ENCODE peak calls at places on chromosomes 12 and 14, in five cellular contexts. One of them, this sample, is unnamed.

GRCh38 chr12:75756771-75757170 is 245.4 kb upstream of the KRR1 start:
- DNase-seq in HepG2: no peak
- DNase-seq in HEK293T: no peak
- DNase-seq in NT2/D1: no peak
- DNase-seq in H1: no peak
- DNase-seq in this sample: no peak

GRCh38 chr14:60064491-60065072 is 27.1 kb upstream of the PCNX4 start:
- DNase-seq in HepG2: peak
- DNase-seq in HEK293T: peak
- DNase-seq in NT2/D1: no peak
- DNase-seq in H1: no peak
- DNase-seq in this sample: peak

GRCh38 chr12:45730116-45730841 is 773 bp downstream of the ARID2 start:
- DNase-seq in HepG2: no peak
- DNase-seq in HEK293T: peak
- DNase-seq in NT2/D1: no peak
- DNase-seq in H1: peak
- DNase-seq in this sample: no peak

GRCh38 chr14:64688028-64688427 is 16.2 kb upstream of the PLEKHG3 start:
- DNase-seq in HepG2: no peak
- DNase-seq in HEK293T: no peak
- DNase-seq in NT2/D1: no peak
- DNase-seq in H1: no peak
- DNase-seq in this sample: no peak

GRCh38 chr12:24057920-24058476 is 108.5 kb upstream of the SOX5 start:
- DNase-seq in HepG2: no peak
- DNase-seq in HEK293T: no peak
- DNase-seq in NT2/D1: no peak
- DNase-seq in H1: no peak
- DNase-seq in this sample: no peak

GRCh38 chr12:124278389-124279101 is 16.3 kb upstream of the RFLNA start:
- DNase-seq in HepG2: peak
- DNase-seq in HEK293T: no peak
- DNase-seq in NT2/D1: no peak
- DNase-seq in H1: no peak
- DNase-seq in this sample: no peak

GRCh38 chr14:92584856-92585255 is 71.3 kb downstream of the RIN3 start:
- DNase-seq in HepG2: no peak
- DNase-seq in HEK293T: no peak
- DNase-seq in NT2/D1: no peak
- DNase-seq in H1: no peak
- DNase-seq in this sample: no peak

GRCh38 chr12:47012552-47012951 is 66.9 kb upstream of the PCED1B start:
- DNase-seq in HepG2: no peak
- DNase-seq in HEK293T: no peak
- DNase-seq in NT2/D1: no peak
- DNase-seq in H1: no peak
- DNase-seq in this sample: no peak

GRCh38 chr14:105489607-105490317 is 1.3 kb upstream of the TEDC1 start:
- DNase-seq in HepG2: peak
- DNase-seq in HEK293T: peak
- DNase-seq in NT2/D1: peak
- DNase-seq in H1: peak
- DNase-seq in this sample: peak

GRCh38 chr14:36365766-36366165 is 45.3 kb upstream of the MBIP start:
- DNase-seq in HepG2: no peak
- DNase-seq in HEK293T: no peak
- DNase-seq in NT2/D1: no peak
- DNase-seq in H1: no peak
- DNase-seq in this sample: no peak

GRCh38 chr12:116594325-116595038 is 35.3 kb downstream of the MAP1LC3B2 start:
- DNase-seq in HepG2: no peak
- DNase-seq in HEK293T: no peak
- DNase-seq in NT2/D1: no peak
- DNase-seq in H1: no peak
- DNase-seq in this sample: no peak

GRCh38 chr12:1595690-1596347 is 1.4 kb upstream of the FBXL14 start:
- DNase-seq in HepG2: no peak
- DNase-seq in HEK293T: no peak
- DNase-seq in NT2/D1: no peak
- DNase-seq in H1: no peak
- DNase-seq in this sample: no peak

GRCh38 chr12:127998936-127999467 is 268.0 kb upstream of the TMEM132C start:
- DNase-seq in HepG2: no peak
- DNase-seq in HEK293T: no peak
- DNase-seq in NT2/D1: no peak
- DNase-seq in H1: no peak
- DNase-seq in this sample: no peak

GRCh38 chr12:77914089-77914488 is 83.4 kb downstream of the NAV3 start:
- DNase-seq in HepG2: no peak
- DNase-seq in HEK293T: no peak
- DNase-seq in NT2/D1: no peak
- DNase-seq in H1: no peak
- DNase-seq in this sample: no peak

GRCh38 chr14:33163109-33163508 is 224.4 kb downstream of the NPAS3 start:
- DNase-seq in HepG2: no peak
- DNase-seq in HEK293T: no peak
- DNase-seq in NT2/D1: no peak
- DNase-seq in H1: no peak
- DNase-seq in this sample: no peak

GRCh38 chr14:84655014-84655413 is 874.9 kb upstream of the FLRT2 start:
- DNase-seq in HepG2: no peak
- DNase-seq in HEK293T: no peak
- DNase-seq in NT2/D1: no peak
- DNase-seq in H1: no peak
- DNase-seq in this sample: no peak

GRCh38 chr12:120944645-120945217 is 33.6 kb upstream of the HNF1A start:
- DNase-seq in HepG2: no peak
- DNase-seq in HEK293T: peak
- DNase-seq in NT2/D1: peak
- DNase-seq in H1: peak
- DNase-seq in this sample: no peak

DNA sequence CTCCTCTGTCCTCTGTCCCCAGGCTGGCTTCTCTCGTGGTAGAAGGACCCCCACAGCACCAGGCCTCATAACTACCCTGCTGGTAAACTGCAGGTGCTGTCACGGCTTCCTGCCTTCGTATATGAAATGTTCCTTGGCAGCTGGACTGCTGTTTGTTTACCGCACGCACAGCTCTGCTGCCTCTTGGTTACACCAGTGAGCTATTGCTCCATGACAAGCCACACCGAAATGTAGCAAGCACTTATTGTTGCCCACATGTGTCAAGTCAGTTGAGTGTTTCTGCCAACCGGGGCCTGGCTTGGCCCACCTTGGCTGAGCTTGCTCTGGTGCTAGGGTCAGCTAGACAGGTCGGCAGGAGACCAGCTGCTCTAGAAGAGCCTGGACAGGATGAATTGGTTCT is 21.7 kb upstream of the TCL1B start:
- DNase-seq in HepG2: no peak
- DNase-seq in HEK293T: no peak
- DNase-seq in NT2/D1: no peak
- DNase-seq in H1: no peak
- DNase-seq in this sample: no peak
- TF ChIP-seq SUZ12 in HepG2: no peak
- TF ChIP-seq SUZ12 in HEK293T: no peak
- TF ChIP-seq SUZ12 in NT2/D1: no peak
- TF ChIP-seq SUZ12 in H1: no peak
- TF ChIP-seq SUZ12 in this sample: no peak

DNA sequence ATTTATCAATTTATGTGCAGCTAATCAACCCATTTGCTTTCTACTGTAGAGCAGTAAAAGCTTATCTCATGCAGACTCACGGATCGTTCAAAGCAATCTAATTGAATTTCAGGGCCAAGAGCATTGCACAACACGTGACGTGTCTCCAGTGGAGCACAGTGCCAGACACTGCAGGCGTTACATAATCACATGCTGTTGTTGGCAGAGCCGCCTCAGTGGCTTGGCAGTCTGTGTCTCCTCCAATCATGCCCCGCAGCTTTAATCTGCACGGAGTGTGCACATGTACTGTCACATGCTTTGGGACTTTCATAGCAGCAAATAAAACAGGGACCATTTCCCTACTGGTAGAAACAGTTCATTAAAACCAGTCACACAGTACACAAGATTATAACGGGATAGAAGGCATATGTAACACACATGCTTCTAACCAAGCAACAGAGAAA is 309.3 kb downstream of the ITPR2 start:
- DNase-seq in HepG2: no peak
- DNase-seq in HEK293T: no peak
- DNase-seq in NT2/D1: no peak
- DNase-seq in H1: no peak
- DNase-seq in this sample: no peak
- TF ChIP-seq SUZ12 in HepG2: no peak
- TF ChIP-seq SUZ12 in HEK293T: no peak
- TF ChIP-seq SUZ12 in NT2/D1: no peak
- TF ChIP-seq SUZ12 in H1: no peak
- TF ChIP-seq SUZ12 in this sample: no peak

GRCh38 chr12:100348657-100349454 is 8.0 kb upstream of the SLC17A8 start:
- DNase-seq in HepG2: peak
- DNase-seq in HEK293T: peak
- DNase-seq in NT2/D1: peak
- DNase-seq in H1: no peak
- DNase-seq in this sample: no peak
- TF ChIP-seq SUZ12 in HepG2: no peak
- TF ChIP-seq SUZ12 in HEK293T: no peak
- TF ChIP-seq SUZ12 in NT2/D1: no peak
- TF ChIP-seq SUZ12 in H1: no peak
- TF ChIP-seq SUZ12 in this sample: no peak

DNA sequence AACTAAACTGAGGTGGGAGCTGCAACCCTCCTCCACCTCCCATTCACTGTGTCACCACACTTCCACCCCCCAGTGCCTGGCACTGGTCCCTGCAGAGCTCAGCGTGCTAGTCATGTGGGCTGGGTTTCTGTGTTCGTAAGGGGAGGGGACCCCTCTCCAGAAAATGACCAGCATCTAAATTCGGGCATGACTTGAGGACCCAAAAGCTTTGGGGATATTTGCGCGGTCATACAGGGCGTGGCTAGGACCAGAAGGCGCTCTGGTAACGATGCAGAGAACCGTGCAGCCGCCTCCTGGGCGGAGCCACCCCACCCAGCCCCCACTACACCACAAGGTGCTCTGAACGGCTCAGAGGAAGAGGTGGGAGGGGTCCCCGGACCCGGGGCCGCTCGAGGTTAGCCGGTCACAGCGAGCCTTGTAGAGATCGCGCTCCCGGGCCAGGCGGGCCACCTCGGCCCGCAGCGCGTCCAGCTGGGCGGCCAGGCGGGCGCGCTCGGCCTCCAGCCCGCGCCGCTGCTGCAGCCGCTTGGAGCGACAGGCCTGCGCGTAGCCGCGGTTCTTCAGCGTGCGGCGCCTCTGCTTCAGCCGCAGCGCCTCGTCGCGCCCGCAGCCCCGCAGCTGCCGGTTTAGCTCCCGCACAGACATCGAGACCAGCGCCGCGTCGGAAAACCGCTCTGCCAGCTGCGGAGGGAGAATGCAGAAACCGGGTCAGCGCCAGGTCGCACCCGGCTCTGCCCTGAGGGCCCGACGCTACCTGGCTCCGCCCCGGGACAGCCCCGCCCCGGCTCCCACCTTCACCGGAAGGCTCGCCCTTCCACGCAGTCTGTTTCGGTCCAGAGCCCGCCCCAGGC is 9.8 kb downstream of the CPNE6 start:
- DNase-seq in HepG2: peak
- DNase-seq in HEK293T: peak
- DNase-seq in NT2/D1: no peak
- DNase-seq in H1: peak
- DNase-seq in this sample: no peak
- TF ChIP-seq SUZ12 in HepG2: no peak
- TF ChIP-seq SUZ12 in HEK293T: no peak
- TF ChIP-seq SUZ12 in NT2/D1: no peak
- TF ChIP-seq SUZ12 in H1: no peak
- TF ChIP-seq SUZ12 in this sample: no peak

GRCh38 chr12:32063796-32064195 is 42.9 kb upstream of the BICD1 start:
- DNase-seq in HepG2: no peak
- DNase-seq in HEK293T: no peak
- DNase-seq in NT2/D1: no peak
- DNase-seq in H1: no peak
- DNase-seq in this sample: no peak

GRCh38 chr12:32061033-32061432 is 45.6 kb upstream of the BICD1 start:
- DNase-seq in HepG2: no peak
- DNase-seq in HEK293T: no peak
- DNase-seq in NT2/D1: no peak
- DNase-seq in H1: no peak
- DNase-seq in this sample: no peak

GRCh38 chr12:32062841-32063240 is 43.8 kb upstream of the BICD1 start:
- DNase-seq in HepG2: no peak
- DNase-seq in HEK293T: no peak
- DNase-seq in NT2/D1: no peak
- DNase-seq in H1: no peak
- DNase-seq in this sample: no peak
- TF ChIP-seq SUZ12 in HepG2: no peak
- TF ChIP-seq SUZ12 in HEK293T: no peak
- TF ChIP-seq SUZ12 in NT2/D1: no peak
- TF ChIP-seq SUZ12 in H1: no peak
- TF ChIP-seq SUZ12 in this sample: no peak

GRCh38 chr12:6280053-6280469 is 30.4 kb upstream of the PLEKHG6 start:
- DNase-seq in HepG2: peak
- DNase-seq in HEK293T: no peak
- DNase-seq in NT2/D1: no peak
- DNase-seq in H1: no peak
- DNase-seq in this sample: no peak
- TF ChIP-seq SUZ12 in HepG2: no peak
- TF ChIP-seq SUZ12 in HEK293T: no peak
- TF ChIP-seq SUZ12 in NT2/D1: no peak
- TF ChIP-seq SUZ12 in H1: no peak
- TF ChIP-seq SUZ12 in this sample: no peak

GRCh38 chr12:9634177-9634803 is 26.6 kb upstream of the KLRB1 start:
- DNase-seq in HepG2: peak
- DNase-seq in HEK293T: peak
- DNase-seq in NT2/D1: peak
- DNase-seq in H1: peak
- DNase-seq in this sample: no peak
- TF ChIP-seq SUZ12 in HepG2: no peak
- TF ChIP-seq SUZ12 in HEK293T: no peak
- TF ChIP-seq SUZ12 in NT2/D1: no peak
- TF ChIP-seq SUZ12 in H1: no peak
- TF ChIP-seq SUZ12 in this sample: no peak

DNA sequence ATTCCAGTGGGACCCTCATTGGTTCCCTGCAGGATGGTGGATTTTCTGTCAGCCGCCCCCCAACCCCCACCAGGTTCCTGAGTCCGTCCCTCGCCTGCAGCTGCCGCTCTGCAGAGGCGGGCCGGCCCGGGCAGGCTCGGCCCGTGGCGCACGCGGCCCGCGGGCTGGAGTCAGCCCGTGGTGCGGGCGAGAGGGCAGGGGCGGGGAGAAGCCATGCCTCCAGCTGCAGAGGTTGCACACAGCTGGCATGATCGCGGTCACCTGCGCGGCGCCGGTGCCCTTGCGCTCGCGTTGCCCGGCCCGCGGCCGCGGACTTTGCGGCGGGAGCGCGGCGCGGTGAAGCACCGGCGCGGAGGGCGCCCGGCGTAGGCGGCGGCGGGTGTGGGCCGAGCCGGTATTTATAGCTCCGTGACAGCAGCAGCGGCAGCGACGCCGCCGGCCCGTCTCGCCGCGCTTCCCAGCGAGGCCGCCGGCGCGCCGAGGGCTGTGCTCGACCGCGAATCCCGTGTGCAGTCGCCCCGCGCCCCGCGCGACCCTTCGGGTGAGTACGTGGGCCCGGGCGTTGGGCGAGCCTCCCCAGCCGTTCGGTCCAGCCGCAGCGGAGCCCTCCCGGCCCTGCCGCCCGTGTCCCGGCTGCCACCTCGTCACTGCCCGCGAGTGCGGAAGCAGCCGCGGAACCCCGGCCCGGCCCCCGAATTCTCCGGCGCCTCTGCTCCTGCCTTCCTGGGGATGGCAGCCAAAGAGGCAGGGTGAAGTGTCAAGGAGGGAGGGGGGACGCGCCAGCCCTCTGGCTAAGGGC is at the start of gene TMEM117:
- DNase-seq in HepG2: peak
- DNase-seq in HEK293T: peak
- DNase-seq in NT2/D1: peak
- DNase-seq in H1: peak
- DNase-seq in this sample: no peak
- TF ChIP-seq SUZ12 in HepG2: no peak
- TF ChIP-seq SUZ12 in HEK293T: no peak
- TF ChIP-seq SUZ12 in NT2/D1: no peak
- TF ChIP-seq SUZ12 in H1: peak
- TF ChIP-seq SUZ12 in this sample: no peak

This sample was measured in GM12878.